ENCODE peak calls at places on chromosomes 7 and 10, in six cellular contexts. X, R, B, N, Q and F are unnamed samples.

GRCh38 chr7:19101911-19102310 is 15.5 kb downstream of the TWIST1 start:
- DNase-seq in N (no peak), B (no peak), X (no peak), R (no peak), Q (no peak), F (no peak)

GRCh38 chr10:82742478-82742877 is 867.5 kb downstream of the NRG3 start:
- DNase-seq in N (no peak), B (no peak), R (no peak), X (no peak), Q (no peak), F (no peak)

GRCh38 chr10:113449151-113449695 is 103.6 kb upstream of the HABP2 start:
- DNase-seq in R (no peak), B (no peak), X (no peak), N (no peak), Q (no peak), F (no peak)

GRCh38 chr7:127619681-127620405 is 1.9 kb upstream of the PAX4 start:
- DNase-seq in N (no peak), X (no peak), B (no peak), Q (no peak), R (no peak), F (no peak)

GRCh38 chr10:84296071-84296981 is 32.1 kb upstream of the CCSER2 start:
- DNase-seq in R (no peak), N (no peak), Q (no peak), X (no peak), B (no peak), F (peak)

GRCh38 chr10:58529077-58529728 is 16.5 kb downstream of the BICC1 start:
- DNase-seq in R (no peak), B (no peak), N (no peak), X (no peak), Q (no peak), F (no peak)

GRCh38 chr7:103394566-103394965 is 47.1 kb downstream of the PSMC2 start:
- DNase-seq in R (no peak), X (no peak), N (no peak), Q (no peak), B (no peak), F (no peak)

GRCh38 chr10:124632064-124632531 is 112.1 kb downstream of the FAM53B start:
- DNase-seq in X (no peak), N (no peak), B (no peak), Q (no peak), R (peak), F (no peak)

GRCh38 chr10:43355749-43356371 is 15.6 kb upstream of the FXYD4 start:
- DNase-seq in Q (peak), X (no peak), B (no peak), N (no peak), R (peak), F (no peak)

GRCh38 chr10:22229756-22230330 is 12.0 kb upstream of the EBLN1 start:
- DNase-seq in N (no peak), R (no peak), Q (peak), X (no peak), B (no peak), F (no peak)
- TF ChIP-seq BHLHE40 in N (no peak), R (no peak), Q (no peak), X (no peak), B (no peak), F (no peak)

GRCh38 chr7:135853499-135853898 is 104.9 kb upstream of the FAM180A start:
- DNase-seq in X (no peak), N (no peak), B (no peak), R (no peak), Q (no peak), F (no peak)
- TF ChIP-seq BHLHE40 in X (no peak), N (no peak), B (no peak), R (no peak), Q (no peak), F (no peak)

DNA sequence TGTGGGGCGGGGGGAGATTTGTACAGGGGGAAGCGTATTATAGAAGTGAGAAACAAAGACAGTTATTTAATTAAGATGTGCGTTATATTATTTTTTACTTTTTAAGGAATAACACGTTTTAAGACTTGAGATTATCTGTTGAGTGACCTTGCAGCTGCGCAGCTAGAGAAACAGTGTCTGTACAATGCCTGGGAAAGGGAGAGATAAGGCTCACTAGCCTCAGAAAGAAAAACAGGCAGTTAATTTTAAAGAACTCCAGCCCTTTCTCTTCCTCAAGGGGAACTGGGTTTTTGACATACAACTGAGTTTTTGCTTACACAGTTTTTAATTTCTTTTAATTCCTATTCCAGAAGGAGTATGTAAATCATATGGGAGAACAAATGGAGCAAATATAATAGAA is 50.7 kb downstream of the LMBR1 start:
- DNase-seq in X (no peak), N (no peak), R (no peak), Q (peak), B (no peak), F (no peak)
- TF ChIP-seq BHLHE40 in X (no peak), N (no peak), R (no peak), Q (peak), B (no peak), F (no peak)

GRCh38 chr10:118241229-118242137 is 100.6 kb downstream of the FAM204A start:
- DNase-seq in R (peak), N (peak), Q (peak), X (peak), B (peak), F (peak)
- TF ChIP-seq BHLHE40 in R (peak), N (no peak), Q (no peak), X (no peak), B (no peak), F (no peak)

GRCh38 chr7:151984612-151985011 is 28.4 kb downstream of the GALNTL5 start:
- DNase-seq in X (no peak), R (peak), B (no peak), Q (no peak), N (no peak), F (no peak)
- TF ChIP-seq BHLHE40 in X (no peak), R (no peak), B (no peak), Q (no peak), N (no peak), F (no peak)

DNA sequence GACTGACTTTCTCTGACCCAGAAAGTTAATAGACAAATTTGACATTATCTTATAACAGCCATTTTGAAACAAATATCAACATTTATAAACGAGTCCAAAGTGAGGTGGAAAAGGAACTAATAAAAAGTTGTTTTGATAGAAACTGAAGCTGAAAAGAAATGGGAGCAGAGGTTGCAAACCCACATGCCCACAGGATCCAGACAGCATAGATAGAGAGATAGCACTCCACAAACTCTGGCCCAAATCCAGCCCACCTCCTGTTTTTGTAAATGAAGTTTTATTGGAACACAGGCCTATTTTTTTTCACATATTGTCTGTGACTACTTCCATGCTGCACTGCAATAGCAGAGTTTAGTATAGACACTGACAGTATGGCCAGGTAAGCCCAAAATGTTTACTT is 171.9 kb downstream of the PRKG1 start:
- DNase-seq in X (no peak), N (no peak), R (no peak), B (no peak), Q (no peak), F (no peak)
- TF ChIP-seq BHLHE40 in X (no peak), N (no peak), R (no peak), B (no peak), Q (no peak), F (no peak)

GRCh38 chr7:48337012-48337621 is 165.9 kb downstream of the ABCA13 start:
- DNase-seq in N (peak), Q (peak), R (peak), X (no peak), B (peak), F (peak)
- TF ChIP-seq BHLHE40 in N (no peak), Q (no peak), R (no peak), X (no peak), B (no peak), F (no peak)

GRCh38 chr7:36310897-36311296 is 78.8 kb upstream of the ANLN start:
- DNase-seq in X (no peak), B (no peak), N (no peak), R (no peak), Q (no peak), F (no peak)

GRCh38 chr7:36312064-36312914 is 77.4 kb upstream of the ANLN start:
- DNase-seq in R (peak), X (no peak), B (no peak), N (no peak), Q (peak), F (no peak)

GRCh38 chr7:36309716-36310115 is 79.9 kb upstream of the ANLN start:
- DNase-seq in X (no peak), N (no peak), R (no peak), B (no peak), Q (no peak), F (no peak)

GRCh38 chr7:36312915-36313334 is 76.7 kb upstream of the ANLN start:
- DNase-seq in R (no peak), N (no peak), X (no peak), Q (no peak), B (no peak), F (no peak)

GRCh38 chr7:36311539-36311938 is 78.1 kb upstream of the ANLN start:
- DNase-seq in B (no peak), X (no peak), R (no peak), Q (no peak), N (no peak), F (no peak)
- TF ChIP-seq BHLHE40 in B (no peak), X (no peak), R (no peak), Q (no peak), N (no peak), F (no peak)